ENCODE peak calls at places on chromosomes 2 and 18, in six cellular contexts. L is adrenal gland, P is kidney epithelial cell, V is A549, W is cardiac fibroblast, G is thoracic aorta. E is an unnamed sample.

GRCh38 chr2:60832621-60833020 is 48.8 kb upstream of the REL start:
- DNase-seq in W (no peak), L (no peak), G (no peak), V (no peak), P (no peak), E (no peak)

GRCh38 chr2:99821039-99821438 is 321.4 kb downstream of the AFF3 start:
- DNase-seq in W (no peak), G (no peak), P (no peak), V (no peak), L (no peak), E (no peak)

GRCh38 chr2:176961759-176962158 is 250.8 kb upstream of the HNRNPA3 start:
- DNase-seq in L (no peak), P (no peak), W (no peak), V (no peak), G (no peak), E (no peak)

GRCh38 chr2:159084395-159085370 is 116.2 kb downstream of the TANC1 start:
- DNase-seq in V (no peak), G (no peak), P (no peak), W (peak; percentile 47), L (peak; percentile 49), E (no peak)

GRCh38 chr2:4139711-4140110 is 436.3 kb downstream of the DCDC2C start:
- DNase-seq in V (no peak), W (no peak), L (no peak), P (no peak), G (no peak), E (no peak)

GRCh38 chr18:8139971-8140406 is 469.2 kb upstream of the RAB12 start:
- DNase-seq in W (peak; percentile 42), V (no peak), P (no peak), L (peak; percentile 65), G (no peak), E (peak; percentile 77)

GRCh38 chr2:40343904-40344303 is 108.0 kb downstream of the SLC8A1 start:
- DNase-seq in V (no peak), W (peak; percentile 87), L (no peak), G (no peak), P (no peak), E (no peak)

GRCh38 chr18:73461038-73461779 is 593.4 kb upstream of the NETO1 start:
- DNase-seq in V (no peak), W (no peak), P (no peak), G (no peak), L (no peak), E (no peak)

GRCh38 chr2:128661955-128662564 is 343.4 kb upstream of the HS6ST1 start:
- DNase-seq in W (no peak), G (no peak), L (peak; percentile 0), P (no peak), V (no peak), E (no peak)

DNA sequence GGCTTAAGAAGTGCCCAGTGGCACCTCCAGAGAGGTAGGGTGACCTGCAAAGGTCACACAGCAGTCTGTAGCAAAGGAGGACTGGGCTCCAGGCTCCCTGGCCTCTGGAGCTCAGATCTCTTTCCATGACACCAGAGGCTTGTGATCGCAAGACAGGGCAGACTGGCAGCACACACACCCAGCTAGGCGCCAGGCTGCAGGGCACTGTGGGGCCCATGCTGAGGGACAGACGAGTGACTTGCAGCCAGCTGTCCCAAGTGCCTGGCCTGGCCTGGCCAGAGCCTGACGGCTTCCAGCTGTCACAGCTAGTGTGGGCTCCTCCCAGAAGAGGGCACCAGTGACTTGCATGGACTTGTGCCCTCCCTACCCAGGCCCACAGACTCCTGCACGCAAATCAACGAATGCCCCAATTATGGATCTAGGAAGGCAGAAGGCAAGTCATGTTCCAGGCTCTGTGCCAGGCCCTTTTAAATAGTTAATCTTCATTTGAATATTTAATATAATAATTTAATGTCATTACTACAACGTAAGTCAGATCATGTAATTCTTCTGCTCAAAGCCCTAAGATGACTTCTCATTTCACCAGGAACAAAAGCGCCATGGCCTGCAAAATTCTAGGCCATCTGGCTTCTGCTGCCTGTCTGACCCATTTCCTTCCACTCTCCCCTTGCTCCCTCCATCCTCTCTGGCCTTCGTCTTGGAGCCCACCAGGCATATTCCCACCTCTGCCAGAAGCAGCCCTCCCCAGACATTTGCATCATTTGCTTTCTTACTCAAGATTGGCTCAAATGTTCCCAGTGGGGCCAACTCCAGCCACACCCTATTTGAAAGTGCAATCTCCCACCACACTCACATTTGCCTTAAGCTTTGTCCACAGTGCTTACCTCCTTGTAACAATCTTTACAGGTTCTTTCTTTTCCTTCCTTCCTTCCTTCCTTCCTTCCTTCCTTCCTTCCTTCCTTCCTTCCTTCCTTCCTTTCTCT is 3.7 kb upstream of the SPEG start:
- DNase-seq in W (peak; percentile 40), L (no peak), P (no peak), V (no peak), G (no peak), E (peak; percentile 23)
- TF ChIP-seq CTCF in W (peak; percentile 20), L (no peak), P (peak; percentile 50), V (peak; percentile 49), G (peak; percentile 32), E (peak; percentile 46)

DNA sequence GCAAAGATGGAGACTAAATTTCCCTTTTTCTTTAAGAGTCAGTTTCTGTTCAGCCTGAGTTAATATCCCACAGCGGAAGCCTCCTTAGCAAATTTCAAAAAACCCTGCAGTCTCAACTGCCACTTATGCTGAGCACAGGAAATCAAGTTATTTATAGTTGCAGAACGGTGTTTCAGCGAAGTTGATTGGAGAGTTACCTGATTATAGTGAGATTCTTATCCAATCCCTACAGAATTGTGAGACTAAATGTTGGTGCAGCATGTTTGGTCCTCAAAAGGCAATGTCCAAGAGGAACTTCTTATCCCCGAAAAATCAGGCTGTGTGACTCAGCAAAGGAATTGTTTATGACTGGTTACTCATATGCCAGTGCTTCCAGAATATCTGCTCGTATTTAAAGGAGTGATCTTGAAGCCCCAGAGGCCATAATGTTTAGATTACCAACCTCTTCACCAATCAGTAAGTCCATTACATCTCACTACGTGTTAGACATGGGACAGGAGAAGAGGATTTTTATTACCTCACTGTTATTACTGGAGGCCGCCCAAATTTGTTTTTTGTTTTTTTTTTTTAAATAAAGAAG is 67.9 kb downstream of the LRRFIP1 start:
- DNase-seq in G (no peak), W (peak; percentile 95), P (peak; percentile 70), L (no peak), V (peak; percentile 55), E (no peak)
- H3K4me3 ChIP-seq in G (peak overlapping the region; percentile 84), W (peak overlapping the region; percentile 11), P (no peak overlapping the region), L (no peak overlapping the region), V (peak overlapping the region; percentile 82), E (peak overlapping the region; percentile 82)

GRCh38 chr2:105828543-105828942 is 83.8 kb downstream of the NCK2 start:
- DNase-seq in W (no peak), G (no peak), V (no peak), P (no peak), L (no peak), E (no peak)
- TF ChIP-seq CTCF in W (no peak), G (no peak), V (no peak), P (no peak), L (no peak), E (no peak)

GRCh38 chr18:48939368-48940097 is 11.2 kb downstream of the SMAD7 start:
- DNase-seq in G (no peak), L (no peak), V (no peak), P (no peak), W (peak; percentile 49), E (no peak)
- H3K4me3 ChIP-seq in G (peak overlapping the region; percentile 96), L (no peak overlapping the region), V (peak overlapping the region; percentile 80), P (peak overlapping the region; percentile 19), W (peak overlapping the region; percentile 22), E (peak overlapping the region; percentile 98)

GRCh38 chr2:29837925-29838324 is 83.5 kb downstream of the ALK start:
- DNase-seq in G (no peak), V (no peak), W (no peak), L (no peak), P (no peak), E (no peak)

GRCh38 chr2:29839306-29839705 is 82.1 kb downstream of the ALK start:
- DNase-seq in W (no peak), L (no peak), P (no peak), V (no peak), G (no peak), E (no peak)

GRCh38 chr2:29844713-29845320 is 76.6 kb downstream of the ALK start:
- DNase-seq in W (peak; percentile 44), P (no peak), V (no peak), G (no peak), L (no peak), E (no peak)

DNA sequence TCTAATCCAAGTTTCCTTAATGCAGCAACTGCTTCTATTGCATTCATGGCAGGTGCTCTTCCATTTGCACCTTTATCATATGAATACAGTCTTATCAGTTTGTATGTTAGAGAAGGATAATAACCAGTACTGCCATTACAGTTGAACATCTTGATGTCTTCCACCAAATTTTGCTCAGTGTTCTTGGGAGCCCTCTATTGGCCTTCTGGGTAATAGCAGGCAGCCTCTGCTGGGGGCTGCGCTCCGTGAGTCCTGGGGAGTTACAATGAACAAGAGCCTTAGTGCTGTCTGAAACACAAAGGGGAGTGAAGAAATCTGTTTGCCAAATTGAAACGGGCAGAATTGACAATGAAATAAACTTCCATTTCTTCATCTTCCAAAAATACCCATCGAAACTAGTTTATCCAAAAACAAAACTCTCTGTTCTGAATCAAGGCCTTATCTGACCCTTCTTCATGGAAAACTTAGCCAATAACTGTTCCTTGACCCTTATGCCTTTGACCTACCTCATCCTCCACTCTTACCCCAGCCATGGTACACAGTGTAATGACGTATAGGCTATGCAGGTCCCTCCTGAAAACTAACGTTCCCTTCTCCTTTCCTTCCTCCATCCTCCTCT is 79.9 kb downstream of the ALK start:
- DNase-seq in V (peak; percentile 35), P (no peak), G (no peak), L (peak; percentile 32), W (peak; percentile 56), E (no peak)
- TF ChIP-seq CTCF in V (peak; percentile 83), P (peak; percentile 96), G (peak; percentile 49), L (peak; percentile 68), W (peak; percentile 94), E (peak; percentile 61)

GRCh38 chr18:3251963-3252277 is 4.3 kb downstream of the MYL12A start:
- DNase-seq in V (no peak), G (no peak), P (no peak), W (peak; percentile 45), L (no peak), E (no peak)
- H3K4me3 ChIP-seq in V (no peak overlapping the region), G (peak overlapping the region; percentile 56), P (no peak overlapping the region), W (no peak overlapping the region), L (no peak overlapping the region), E (peak overlapping the region; percentile 75)

GRCh38 chr2:102698369-102699111 is 63.3 kb upstream of the TMEM182 start:
- DNase-seq in L (no peak), G (peak; percentile 7), W (peak; percentile 46), P (no peak), V (no peak), E (no peak)

GRCh38 chr2:102704531-102704930 is 57.3 kb upstream of the TMEM182 start:
- DNase-seq in G (no peak), P (no peak), V (no peak), W (no peak), L (no peak), E (no peak)

GRCh38 chr2:102707796-102708713 is 53.8 kb upstream of the TMEM182 start:
- DNase-seq in L (no peak), G (no peak), P (no peak), W (no peak), V (no peak), E (no peak)

GRCh38 chr2:102703305-102703704 is 58.5 kb upstream of the TMEM182 start:
- DNase-seq in L (no peak), P (no peak), W (no peak), G (no peak), V (no peak), E (no peak)

GRCh38 chr2:102703748-102704147 is 58.1 kb upstream of the TMEM182 start:
- DNase-seq in W (peak; percentile 49), P (peak; percentile 4), L (no peak), G (no peak), V (peak; percentile 47), E (no peak)
- TF ChIP-seq CTCF in W (peak; percentile 21), P (peak; percentile 44), L (peak; percentile 30), G (no peak), V (peak; percentile 72), E (no peak)